ENCODE peak calls at places on chromosomes 7 and 10, in seven cellular contexts. Y is HCT116, C is NB4, N is right lobe of liver, A is Peyer's patch, P is uterus, T is A549. L is an unnamed sample.

GRCh38 chr10:22573820-22574569 is 140.4 kb downstream of the PIP4K2A start:
- DNase-seq in Y (peak; percentile 32), T (peak; percentile 27), P (no peak), N (no peak), A (no peak), C (peak; percentile 14), L (peak; percentile 10)

GRCh38 chr7:80748302-80749042 is 110.0 kb downstream of the CD36 start:
- DNase-seq in C (no peak), P (no peak), N (no peak), A (no peak), Y (peak; percentile 79), T (no peak), L (no peak)

GRCh38 chr7:21886396-21886795 is 59.3 kb downstream of the CDCA7L start:
- DNase-seq in N (no peak), Y (no peak), C (no peak), A (no peak), T (no peak), P (no peak), L (no peak)

GRCh38 chr7:129273936-129274335 is 49.1 kb downstream of the AHCYL2 start:
- DNase-seq in P (no peak), Y (no peak), A (no peak), T (no peak), N (no peak), C (no peak), L (no peak)

GRCh38 chr7:142771353-142771723 is 568 bp downstream of the PRSS2 start:
- DNase-seq in Y (no peak), A (no peak), T (no peak), N (no peak), C (no peak), P (no peak), L (no peak)

GRCh38 chr7:118657391-118658005 is 433.0 kb downstream of the ANKRD7 start:
- DNase-seq in N (no peak), C (peak; percentile 19), T (no peak), P (no peak), A (no peak), Y (no peak), L (no peak)

GRCh38 chr7:158829021-158829341 is 328 bp downstream of the ESYT2 start:
- DNase-seq in P (peak; percentile 67), Y (no peak), A (no peak), C (peak; percentile 91), N (peak; percentile 67), T (peak; percentile 86), L (peak; percentile 75)

GRCh38 chr7:151248191-151249033 is at the start of gene SMARCD3:
- DNase-seq in Y (no peak), T (peak; percentile 36), P (peak; percentile 74), A (peak; percentile 65), C (peak; percentile 73), N (peak; percentile 62), L (no peak)

GRCh38 chr10:116721048-116721897 is 21.1 kb downstream of the HSPA12A start:
- DNase-seq in T (no peak), A (no peak), Y (no peak), P (no peak), N (no peak), C (no peak), L (no peak)

GRCh38 chr10:127429601-127430312 is 119.4 kb upstream of the NPS start:
- DNase-seq in A (no peak), Y (no peak), P (no peak), N (no peak), C (no peak), T (no peak), L (no peak)

GRCh38 chr10:28008054-28008453 is 9.2 kb upstream of the ODAD2 start:
- DNase-seq in Y (no peak), T (no peak), N (no peak), C (no peak), A (no peak), P (no peak), L (peak; percentile 12)

GRCh38 chr7:47253650-47254080 is 328.2 kb downstream of the TNS3 start:
- DNase-seq in A (no peak), T (peak; percentile 63), P (peak; percentile 64), Y (peak; percentile 21), N (no peak), C (peak; percentile 88), L (peak; percentile 94)

GRCh38 chr7:92595281-92595680 is 5.1 kb upstream of the FAM133B start:
- DNase-seq in A (no peak), T (no peak), P (no peak), C (no peak), N (no peak), Y (peak; percentile 28), L (peak; percentile 22)

GRCh38 chr7:21253740-21254687 is 173.9 kb upstream of the SP4 start:
- DNase-seq in T (peak; percentile 50), A (no peak), P (no peak), N (peak; percentile 52), Y (peak; percentile 51), C (peak; percentile 66), L (peak; percentile 16)

GRCh38 chr10:124649209-124649608 is 95.0 kb downstream of the FAM53B start:
- DNase-seq in T (no peak), C (peak; percentile 72), A (no peak), Y (no peak), P (peak; percentile 72), N (no peak), L (no peak)

GRCh38 chr10:10845240-10845639 is 172.4 kb upstream of the CELF2 start:
- DNase-seq in C (no peak), N (no peak), T (no peak), A (no peak), P (no peak), Y (no peak), L (no peak)

GRCh38 chr7:113232885-113233284 is 114.5 kb upstream of the SMIM30 start:
- DNase-seq in N (no peak), A (no peak), P (no peak), C (no peak), Y (no peak), T (no peak), L (no peak)

GRCh38 chr10:10589540-10589939 is 428.1 kb upstream of the CELF2 start:
- DNase-seq in T (no peak), Y (no peak), N (no peak), A (no peak), C (no peak), P (no peak), L (no peak)

GRCh38 chr10:114401195-114401741 is 3.0 kb downstream of the AFAP1L2 start:
- DNase-seq in C (no peak), Y (no peak), A (no peak), T (no peak), N (no peak), P (peak; percentile 86), L (no peak)

GRCh38 chr10:98258683-98259454 is 9.1 kb downstream of the LOXL4 start:
- DNase-seq in C (no peak), N (no peak), T (no peak), A (no peak), Y (no peak), P (no peak), L (no peak)

GRCh38 chr10:1195828-1196227 is 139.6 kb downstream of the WDR37 start:
- DNase-seq in N (no peak), A (peak; percentile 25), P (no peak), Y (no peak), T (no peak), C (no peak), L (no peak)

GRCh38 chr10:5946786-5947185 is 30.6 kb downstream of the IL15RA start:
- DNase-seq in T (no peak), Y (no peak), P (no peak), C (no peak), A (peak; percentile 49), N (no peak), L (no peak)

GRCh38 chr7:74253975-74254857 is at the start of gene RFC2:
- DNase-seq in C (peak; percentile 100), N (peak; percentile 99), Y (peak; percentile 86), T (peak; percentile 97), P (peak; percentile 98), A (peak; percentile 99), L (peak; percentile 95)
- TF ChIP-seq POLR2A in C (peak; percentile 90), N (peak; percentile 79), Y (no peak), T (peak; percentile 77), P (peak; percentile 90), A (peak; percentile 64), L (peak; percentile 80)

DNA sequence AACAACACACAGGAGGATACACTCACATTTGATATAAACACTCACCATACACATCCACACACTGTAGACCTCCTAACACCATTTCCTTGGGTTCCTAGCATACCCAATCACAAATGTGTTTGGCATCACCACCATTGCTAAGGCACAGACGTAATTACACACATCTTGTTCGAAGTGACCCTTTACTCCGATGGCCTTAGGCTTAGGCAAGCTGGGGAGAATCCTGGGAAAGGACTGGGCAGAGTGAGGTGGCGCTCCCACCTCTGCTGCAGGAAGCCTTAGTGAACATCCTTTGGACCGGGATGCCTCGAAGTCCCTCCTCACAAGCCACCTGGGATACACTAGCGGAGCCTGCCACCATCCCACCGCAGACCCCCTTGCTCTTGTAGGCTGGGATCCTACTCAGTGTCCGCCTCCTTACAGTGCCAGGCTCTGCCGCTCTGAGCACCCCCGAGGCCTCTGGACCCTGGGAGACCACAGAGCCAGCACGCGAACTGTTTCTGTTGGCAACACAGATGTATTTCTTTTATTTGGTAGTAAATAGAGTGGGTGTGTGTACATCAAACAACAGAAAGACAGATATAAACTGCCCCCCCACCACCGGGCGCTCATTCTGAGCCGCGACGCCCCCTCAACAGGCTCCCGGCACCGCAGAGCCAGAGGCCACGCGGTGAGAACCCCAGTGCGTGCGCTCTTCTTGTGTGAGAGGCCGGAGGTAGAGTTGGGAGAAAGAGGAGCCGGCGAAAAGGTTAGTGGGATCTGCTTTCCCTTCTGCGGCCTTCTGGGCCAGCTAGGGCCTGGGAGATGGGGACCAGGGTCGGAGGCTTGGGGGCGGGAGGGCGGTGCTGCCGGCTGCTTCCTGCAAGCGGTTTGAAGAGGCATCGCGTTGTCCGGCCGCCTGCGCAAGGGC is 5.9 kb upstream of the HMX2 start:
- DNase-seq in A (no peak), P (no peak), C (no peak), N (no peak), T (no peak), Y (no peak), L (no peak)
- TF ChIP-seq POLR2A in A (no peak), P (no peak), C (no peak), N (no peak), T (no peak), Y (no peak), L (no peak)

DNA sequence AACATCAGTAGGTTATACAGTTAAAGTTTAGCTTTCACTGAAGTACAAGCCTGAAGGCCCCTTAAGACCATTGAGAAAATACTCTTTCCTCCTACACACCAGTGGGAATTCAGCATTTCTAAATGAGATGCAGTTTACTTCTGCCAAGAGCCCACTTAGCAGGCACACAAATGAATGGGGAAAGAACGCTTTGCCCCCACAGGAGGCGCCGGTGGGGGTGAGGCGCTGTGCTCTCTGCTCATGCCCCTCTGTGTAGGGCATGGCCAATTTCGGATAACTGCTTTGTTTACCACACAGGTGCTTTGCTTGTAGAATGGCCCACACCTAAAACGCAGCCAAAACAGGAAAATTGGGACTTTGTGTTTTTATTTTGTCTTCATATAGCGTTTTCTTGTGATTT is 15.9 kb upstream of the LAT2 start:
- DNase-seq in Y (no peak), P (no peak), C (no peak), N (no peak), T (no peak), A (no peak), L (no peak)
- TF ChIP-seq POLR2A in Y (no peak), P (no peak), C (no peak), N (no peak), T (no peak), A (no peak), L (no peak)

DNA sequence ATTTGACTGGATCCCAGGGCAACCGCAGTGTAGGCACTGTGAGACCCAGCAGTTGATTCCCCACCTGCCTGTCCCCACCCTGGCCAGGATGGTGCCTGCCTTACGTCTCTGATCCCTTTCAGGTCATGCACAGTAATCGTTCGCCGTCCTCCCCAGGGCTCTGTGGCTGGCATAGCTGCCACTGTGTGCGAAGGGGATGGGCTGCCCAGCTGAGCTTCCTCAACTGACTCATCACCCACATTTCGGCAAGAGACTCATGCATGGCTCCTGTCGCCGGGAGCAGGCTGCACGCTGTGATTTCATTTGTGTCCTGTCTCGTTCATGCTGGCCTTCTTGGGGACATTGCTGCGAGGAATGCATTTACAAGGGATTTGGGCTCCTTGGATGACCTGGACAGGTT is 252.4 kb downstream of the KLF6 start:
- DNase-seq in C (peak; percentile 50), Y (peak; percentile 23), T (peak; percentile 25), P (no peak), A (no peak), N (no peak), L (peak; percentile 55)
- TF ChIP-seq POLR2A in C (no peak), Y (no peak), T (no peak), P (no peak), A (no peak), N (no peak), L (peak; percentile 13)

L was measured in H54.